ENCODE peak calls at places on chromosomes 16 and 17, in nine cellular contexts. Q, A, V, J, Y, M, S, H and U are unnamed samples.

GRCh38 chr17:15648384-15648783 is 28.9 kb upstream of the FBXW10B start:
- DNase-seq in Q (no peak), A (no peak), V (no peak), J (no peak), Y (no peak), M (peak; percentile 32), S (no peak), H (no peak), U (no peak)

GRCh38 chr17:80270104-80270503 is 9.5 kb downstream of the RNF213 start:
- DNase-seq in Q (no peak), A (peak; percentile 31), V (no peak), J (peak; percentile 94), Y (no peak), M (no peak), S (no peak), H (no peak), U (peak; percentile 79)

GRCh38 chr17:42428141-42428944 is 5.3 kb upstream of the CAVIN1 start:
- DNase-seq in Q (peak; percentile 99), A (peak; percentile 51), V (peak; percentile 25), J (peak; percentile 74), Y (peak; percentile 31), M (peak; percentile 95), S (peak; percentile 75), H (peak; percentile 95), U (peak; percentile 83)

GRCh38 chr17:4502466-4503154 is 3.9 kb downstream of the SPNS2 start:
- DNase-seq in Q (no peak), A (no peak), V (no peak), J (no peak), Y (no peak), M (no peak), S (no peak), H (no peak), U (no peak)

GRCh38 chr17:32482568-32483320 is 4.0 kb upstream of the CDK5R1 start:
- DNase-seq in Q (no peak), A (no peak), V (no peak), J (no peak), Y (no peak), M (no peak), S (no peak), H (no peak), U (no peak)

GRCh38 chr17:76709077-76709950 is 1.5 kb downstream of the MXRA7 start:
- DNase-seq in Q (peak; percentile 84), A (peak; percentile 48), V (no peak), J (peak; percentile 65), Y (no peak), M (peak; percentile 81), S (peak; percentile 95), H (peak; percentile 95), U (peak; percentile 71)

GRCh38 chr17:61897548-61898180 is 30.1 kb downstream of the INTS2 start:
- DNase-seq in Q (no peak), A (no peak), V (no peak), J (no peak), Y (no peak), M (no peak), S (no peak), H (no peak), U (peak; percentile 34)

GRCh38 chr16:54932737-54933254 is 2.1 kb downstream of the IRX5 start:
- DNase-seq in Q (no peak), A (no peak), V (no peak), J (peak; percentile 58), Y (no peak), M (no peak), S (no peak), H (no peak), U (peak; percentile 70)

GRCh38 chr16:3838600-3839401 is 41.7 kb downstream of the CREBBP start:
- DNase-seq in Q (no peak), A (no peak), V (no peak), J (no peak), Y (no peak), M (no peak), S (no peak), H (peak; percentile 21), U (no peak)

GRCh38 chr17:73802314-73802713 is 158.1 kb upstream of the SDK2 start:
- DNase-seq in Q (no peak), A (no peak), V (peak; percentile 64), J (no peak), Y (no peak), M (peak; percentile 42), S (no peak), H (no peak), U (no peak)

GRCh38 chr17:79073016-79073705 is 1.5 kb upstream of the ENGASE start:
- DNase-seq in Q (no peak), A (no peak), V (no peak), J (no peak), Y (no peak), M (no peak), S (peak; percentile 9), H (no peak), U (no peak)

GRCh38 chr17:39872700-39873099 is 4.7 kb downstream of the ZPBP2 start:
- DNase-seq in Q (no peak), A (no peak), V (no peak), J (no peak), Y (no peak), M (no peak), S (no peak), H (peak; percentile 33), U (no peak)

GRCh38 chr16:59878479-59878878 is 1144.4 kb upstream of the GOT2 start:
- DNase-seq in Q (peak; percentile 64), A (no peak), V (no peak), J (no peak), Y (no peak), M (peak; percentile 48), S (no peak), H (peak; percentile 35), U (no peak)

GRCh38 chr17:1511756-1512321 is 4.6 kb downstream of the INPP5K start:
- DNase-seq in Q (peak; percentile 71), A (no peak), V (no peak), J (no peak), Y (no peak), M (peak; percentile 49), S (no peak), H (peak; percentile 52), U (peak; percentile 55)

GRCh38 chr17:68318103-68318991 is 27.1 kb downstream of the ARSG start:
- DNase-seq in Q (peak; percentile 66), A (no peak), V (no peak), J (no peak), Y (no peak), M (peak; percentile 93), S (no peak), H (peak; percentile 65), U (no peak)

GRCh38 chr17:17975441-17975840 is 2.8 kb downstream of the DRC3 start:
- DNase-seq in Q (no peak), A (no peak), V (no peak), J (no peak), Y (no peak), M (no peak), S (no peak), H (no peak), U (no peak)

GRCh38 chr16:5502467-5502869 is 404.9 kb upstream of the EEF2KMT start:
- DNase-seq in Q (no peak), A (no peak), V (peak; percentile 4), J (peak; percentile 74), Y (no peak), M (peak; percentile 2), S (no peak), H (no peak), U (peak; percentile 82)

GRCh38 chr17:78678711-78679110 is 101.5 kb upstream of the DNAH17 start:
- DNase-seq in Q (no peak), A (no peak), V (no peak), J (no peak), Y (no peak), M (no peak), S (no peak), H (no peak), U (no peak)